ENCODE peak calls at places on chromosomes 4 and X, in four cellular contexts. N, R, K and Z are unnamed samples.

GRCh38 chr4:23770011-23770410 is 119.8 kb downstream of the PPARGC1A start:
- DNase-seq in N (peak; percentile 16), R (no peak), K (peak; percentile 70), Z (no peak)

GRCh38 chrX:70504772-70505450 is 60.3 kb downstream of the DLG3 start:
- DNase-seq in N (no peak), R (no peak), K (no peak), Z (no peak)

GRCh38 chr4:67332627-67333026 is 212.7 kb downstream of the CENPC start:
- DNase-seq in N (peak; percentile 29), R (no peak), K (no peak), Z (peak; percentile 49)

GRCh38 chrX:572490-573124 is 58.0 kb upstream of the SHOX start:
- DNase-seq in N (no peak), R (no peak), K (no peak), Z (no peak)

GRCh38 chrX:43224496-43224895 is 431.6 kb upstream of the MAOA start:
- DNase-seq in N (no peak), R (no peak), K (no peak), Z (no peak)

GRCh38 chr4:56099378-56099786 is 150.6 kb downstream of the CEP135 start:
- DNase-seq in N (no peak), R (no peak), K (no peak), Z (no peak)

GRCh38 chr4:36024901-36025610 is 219.3 kb downstream of the ARAP2 start:
- DNase-seq in N (no peak), R (no peak), K (no peak), Z (peak; percentile 71)

GRCh38 chrX:131199086-131199485 is 90.0 kb downstream of the IGSF1 start:
- DNase-seq in N (no peak), R (no peak), K (no peak), Z (no peak)

GRCh38 chr4:1409806-1410425 is 3.7 kb upstream of the NKX1-1 start:
- DNase-seq in N (no peak), R (no peak), K (no peak), Z (no peak)

GRCh38 chrX:40877869-40878268 is 142.5 kb upstream of the MED14 start:
- DNase-seq in N (peak; percentile 17), R (no peak), K (no peak), Z (peak; percentile 33)

GRCh38 chr4:26032572-26033320 is 118.7 kb downstream of the SMIM20 start:
- DNase-seq in N (no peak), R (no peak), K (peak; percentile 49), Z (no peak)

GRCh38 chr4:139299536-139299935 is 1.8 kb upstream of the NAA15 start:
- DNase-seq in N (no peak), R (no peak), K (peak; percentile 34), Z (no peak)

GRCh38 chr4:69025191-69025998 is 70.9 kb upstream of the UGT2B7 start:
- DNase-seq in N (peak; percentile 57), R (no peak), K (no peak), Z (peak; percentile 72)

GRCh38 chrX:131729295-131729694 is 185.4 kb downstream of the OR13H1 start:
- DNase-seq in N (no peak), R (no peak), K (no peak), Z (peak; percentile 66)

GRCh38 chr4:86898562-86898961 is 6.3 kb upstream of the C4orf36 start:
- DNase-seq in N (peak; percentile 20), R (no peak), K (no peak), Z (peak; percentile 56)

GRCh38 chrX:28787206-28787605 is 200.0 kb downstream of the IL1RAPL1 start:
- DNase-seq in N (peak; percentile 9), R (peak; percentile 2), K (peak; percentile 71), Z (peak; percentile 12)

GRCh38 chr4:124432500-124432899 is 280.0 kb downstream of the ANKRD50 start:
- DNase-seq in N (no peak), R (no peak), K (no peak), Z (peak; percentile 86)

GRCh38 chr4:150801833-150802232 is 213.3 kb downstream of the LRBA start:
- DNase-seq in N (no peak), R (no peak), K (no peak), Z (no peak)

GRCh38 chr4:147981305-147981704 is 249.4 kb downstream of the ARHGAP10 start:
- DNase-seq in N (no peak), R (no peak), K (no peak), Z (no peak)

GRCh38 chrX:54413753-54414152 is 26.5 kb upstream of the TSR2 start:
- DNase-seq in N (no peak), R (no peak), K (no peak), Z (no peak)

GRCh38 chrX:109629310-109629709 is 4.3 kb upstream of the KCNE5 start:
- DNase-seq in N (no peak), R (no peak), K (no peak), Z (no peak)

GRCh38 chr4:88177981-88178632 is 19.7 kb upstream of the ABCG2 start:
- DNase-seq in N (peak; percentile 81), R (peak; percentile 46), K (peak; percentile 81), Z (peak; percentile 66)

GRCh38 chr4:111070390-111070789 is 447.5 kb upstream of the PITX2 start:
- DNase-seq in N (no peak), R (no peak), K (no peak), Z (no peak)

GRCh38 chr4:47270226-47270888 is 193.1 kb downstream of the COMMD8 start:
- DNase-seq in N (no peak), R (no peak), K (no peak), Z (no peak)

GRCh38 chr4:150402968-150403367 is 179.0 kb upstream of the MAB21L2 start:
- DNase-seq in N (peak; percentile 43), R (no peak), K (no peak), Z (peak; percentile 47)

GRCh38 chr4:24887881-24888430 is 24.9 kb downstream of the CCDC149 start:
- DNase-seq in N (no peak), R (no peak), K (no peak), Z (no peak)

GRCh38 chrX:10821293-10821692 is 200.9 kb upstream of the MID1 start:
- DNase-seq in N (no peak), R (no peak), K (no peak), Z (no peak)